ENCODE peak calls at places on chromosomes 5 and 9, in four cellular contexts. S, T, E and C are unnamed samples.
A peak's percentile ranks its signal among the peaks of the same experiment; 100 is the strongest.

GRCh38 chr5:143401846-143402463 is 1.5 kb downstream of the NR3C1 start:
- DNase-seq in E (no peak), T (peak; percentile 70), S (no peak), C (no peak)

GRCh38 chr5:140339636-140340035 is 6.8 kb downstream of the HBEGF start:
- DNase-seq in T (no peak), S (no peak), E (no peak), C (no peak)

GRCh38 chr9:20252778-20253177 is 369.5 kb downstream of the MLLT3 start:
- DNase-seq in S (no peak), T (no peak), E (no peak), C (no peak)

GRCh38 chr9:99347556-99347955 is 125.5 kb downstream of the SEC61B start:
- DNase-seq in S (no peak), E (no peak), T (no peak), C (no peak)

GRCh38 chr9:95446984-95447383 is 69.8 kb downstream of the PTCH1 start:
- DNase-seq in T (no peak), E (no peak), S (no peak), C (peak; percentile 69)

GRCh38 chr5:141766152-141766551 is 84.1 kb upstream of the ARAP3 start:
- DNase-seq in E (no peak), S (no peak), T (no peak), C (no peak)

GRCh38 chr5:172448999-172449398 is 5.3 kb downstream of the SH3PXD2B start:
- DNase-seq in T (no peak), S (no peak), E (no peak), C (no peak)

GRCh38 chr5:123807177-123807900 is 295.4 kb downstream of the CSNK1G3 start:
- DNase-seq in S (no peak), E (no peak), T (no peak), C (no peak)

GRCh38 chr9:33161011-33161588 is 6.0 kb downstream of the B4GALT1 start:
- DNase-seq in T (peak; percentile 90), E (peak; percentile 84), S (no peak), C (no peak)

GRCh38 chr5:139660916-139661814 is 13.0 kb downstream of the CXXC5 start:
- DNase-seq in S (peak; percentile 82), E (peak; percentile 97), T (peak; percentile 64), C (peak; percentile 91)

GRCh38 chr9:136095028-136095494 is at the start of gene NACC2:
- DNase-seq in T (peak; percentile 69), S (peak; percentile 43), E (no peak), C (peak; percentile 95)

DNA sequence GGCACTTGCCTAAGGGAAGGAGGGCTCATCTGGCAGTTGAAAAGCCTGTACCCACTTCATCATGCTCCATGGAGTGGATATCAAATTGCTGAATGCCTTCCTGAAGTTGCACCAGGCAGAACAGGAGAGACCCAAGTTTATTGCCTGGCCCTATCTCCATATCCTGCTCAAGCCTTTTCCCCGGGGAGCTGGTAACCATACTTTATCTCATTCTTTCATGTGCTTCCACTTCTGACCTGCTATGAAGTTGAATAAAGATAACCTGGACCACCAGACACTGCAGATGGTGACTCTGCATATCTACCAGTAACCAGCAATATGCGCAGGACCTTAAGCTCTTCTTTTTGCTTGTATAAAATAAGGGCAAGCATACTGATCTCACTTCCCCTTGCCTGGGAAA is 1397.5 kb upstream of the CDH6 start:
- DNase-seq in T (no peak), E (no peak), S (no peak), C (no peak)
- TF ChIP-seq EP300 in T (no peak), E (no peak), S (no peak), C (no peak)

GRCh38 chr5:177233206-177233605 is 70.3 kb downstream of the RAB24 start:
- DNase-seq in E (no peak), S (no peak), T (no peak), C (no peak)
- H3K4me1 ChIP-seq in E (peaks cover 27% of the 10 kb centered on the region), S (no peaks in the 10 kb centered on the region), T (peaks cover 23% of the 10 kb centered on the region), C (peaks cover 6% of the 10 kb centered on the region)

DNA sequence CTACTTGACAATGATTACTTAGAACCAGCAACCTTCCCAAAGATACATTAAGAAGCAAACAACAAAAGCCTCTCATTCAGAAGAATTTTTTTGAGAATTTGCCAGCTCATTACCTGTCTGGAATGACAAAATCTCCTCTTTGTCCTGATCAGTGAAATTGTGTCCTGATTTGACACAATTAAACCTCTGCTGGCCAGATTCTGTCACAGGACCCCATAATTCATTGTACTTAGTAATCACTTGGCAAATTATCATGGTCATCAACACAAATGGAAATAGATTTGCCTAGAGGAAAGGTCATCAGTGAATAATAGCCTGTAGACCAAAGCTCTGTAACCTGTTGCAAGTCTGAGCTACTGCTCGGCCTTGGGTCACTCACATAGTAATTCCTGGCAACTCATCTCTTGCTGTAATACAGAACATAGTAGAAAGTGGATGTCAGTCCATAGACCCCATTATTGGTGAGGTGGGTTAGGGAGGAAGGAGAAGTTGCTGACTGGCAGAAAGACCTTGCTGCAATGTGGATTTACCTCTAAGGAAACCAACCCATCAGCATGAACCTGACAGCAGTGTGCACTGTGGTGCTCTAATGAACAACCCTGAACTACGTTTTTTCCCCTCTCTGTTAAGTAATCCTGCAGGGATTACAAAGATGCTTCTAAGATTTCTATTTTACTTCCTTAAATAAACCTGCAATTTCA is 370.1 kb downstream of the KIAA0825 start:
- DNase-seq in E (no peak), T (no peak), S (no peak), C (no peak)
- TF ChIP-seq EP300 in E (no peak), T (no peak), S (no peak), C (no peak)

DNA sequence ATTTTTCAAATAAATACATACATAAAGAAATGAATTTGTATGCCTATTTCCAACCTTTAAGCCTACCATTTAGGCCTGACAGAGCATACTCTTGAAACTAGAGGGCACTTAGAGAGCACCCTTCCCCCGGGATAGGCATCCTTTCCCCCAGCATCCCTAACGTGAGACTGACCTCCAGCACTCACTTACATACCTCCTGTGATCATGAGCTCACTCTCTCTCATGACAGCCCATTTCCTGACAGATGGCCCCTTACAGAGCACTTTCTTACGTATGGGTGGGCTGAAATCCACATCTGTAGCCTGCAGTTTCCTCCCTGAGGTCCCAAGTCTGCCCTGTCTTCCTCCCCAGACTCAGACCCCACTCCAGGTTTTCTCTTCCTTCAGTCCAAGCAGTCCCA is 2.4 kb upstream of the CDX1 start:
- DNase-seq in S (no peak), T (no peak), E (no peak), C (no peak)
- H3K4me1 ChIP-seq in S (no peaks in the 10 kb centered on the region), T (peaks cover 8% of the 10 kb centered on the region), E (no peaks in the 10 kb centered on the region), C (peaks cover 16% of the 10 kb centered on the region)

DNA sequence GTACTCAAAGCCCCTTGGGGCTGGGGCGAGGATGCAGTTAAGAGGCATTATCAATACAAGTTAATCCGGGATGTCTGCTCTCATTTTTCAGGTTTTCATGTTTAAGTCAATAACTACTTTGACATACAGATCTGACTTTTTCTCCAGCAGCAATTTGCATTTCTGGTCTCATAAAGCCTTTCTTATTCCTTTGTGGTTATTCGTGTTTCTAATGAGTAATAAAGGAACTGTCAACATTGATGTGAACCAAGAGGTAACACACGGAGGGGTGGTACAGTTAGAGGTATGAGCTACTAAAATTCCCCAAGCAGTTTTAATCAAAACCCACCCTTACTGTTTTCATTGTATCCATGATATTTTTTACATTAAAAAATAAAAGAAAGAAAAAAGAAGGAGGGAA is 138.0 kb upstream of the NFIB start:
- DNase-seq in E (no peak), T (no peak), S (no peak), C (no peak)
- TF ChIP-seq EP300 in E (no peak), T (no peak), S (no peak), C (no peak)

DNA sequence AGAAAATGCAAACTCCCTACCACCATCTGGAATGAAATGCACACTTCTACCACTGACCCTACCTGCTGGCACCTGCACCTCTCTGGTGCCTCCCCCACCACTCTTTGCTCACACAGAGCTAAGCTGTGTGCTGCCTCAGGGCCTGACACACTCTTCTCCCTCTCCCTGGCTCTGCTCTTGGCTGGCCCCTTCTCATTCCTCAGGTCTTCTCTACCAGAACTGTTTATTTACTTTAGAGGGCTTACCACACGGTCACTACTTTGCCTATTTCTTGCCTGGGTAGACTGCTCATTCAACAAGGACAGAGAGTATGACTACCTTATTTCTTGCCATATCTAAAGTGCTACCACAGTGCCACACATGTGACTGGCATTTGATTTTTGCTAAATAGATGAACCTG is 3.3 kb downstream of the REEP5 start:
- DNase-seq in E (no peak), S (no peak), T (no peak), C (no peak)
- H3K4me1 ChIP-seq in E (peaks cover 56% of the 10 kb centered on the region), S (no peaks in the 10 kb centered on the region), T (peaks cover 28% of the 10 kb centered on the region), C (peaks cover 48% of the 10 kb centered on the region)

DNA sequence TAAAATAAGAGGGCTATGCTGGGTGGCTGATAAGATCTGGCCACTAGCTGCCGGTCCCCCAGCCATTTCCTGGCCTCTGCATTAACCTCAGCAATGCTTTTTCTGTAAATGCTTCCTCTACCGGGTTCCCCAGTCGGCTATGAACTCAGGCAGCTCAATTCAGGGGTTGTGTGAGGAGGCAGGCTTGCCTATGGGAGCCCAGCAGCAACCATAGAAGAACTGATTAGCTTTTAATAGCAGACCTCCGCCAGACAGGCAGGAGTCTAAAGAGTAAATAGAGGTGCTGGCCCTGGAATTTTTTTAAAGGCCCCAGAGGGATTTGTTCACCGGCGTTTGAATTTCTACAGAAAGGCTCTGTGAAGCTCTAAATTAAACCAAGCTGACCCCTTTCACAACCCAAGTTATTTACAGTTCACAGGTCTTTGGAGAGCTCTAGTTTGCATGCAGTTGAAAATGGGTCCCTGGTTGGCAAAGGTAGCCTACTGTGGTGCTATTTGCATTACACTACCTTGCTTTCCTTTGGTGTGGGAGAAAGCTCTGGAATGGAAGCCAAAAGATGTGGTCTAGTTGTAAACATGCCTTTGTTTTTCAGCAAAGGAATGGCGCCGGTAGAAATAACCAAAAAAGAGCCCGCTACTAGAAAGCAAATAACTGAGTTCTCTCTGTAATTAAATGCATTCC is 289.7 kb upstream of the SEMA6A start:
- DNase-seq in T (no peak), E (no peak), S (no peak), C (no peak)
- TF ChIP-seq EP300 in T (no peak), E (no peak), S (no peak), C (no peak)

DNA sequence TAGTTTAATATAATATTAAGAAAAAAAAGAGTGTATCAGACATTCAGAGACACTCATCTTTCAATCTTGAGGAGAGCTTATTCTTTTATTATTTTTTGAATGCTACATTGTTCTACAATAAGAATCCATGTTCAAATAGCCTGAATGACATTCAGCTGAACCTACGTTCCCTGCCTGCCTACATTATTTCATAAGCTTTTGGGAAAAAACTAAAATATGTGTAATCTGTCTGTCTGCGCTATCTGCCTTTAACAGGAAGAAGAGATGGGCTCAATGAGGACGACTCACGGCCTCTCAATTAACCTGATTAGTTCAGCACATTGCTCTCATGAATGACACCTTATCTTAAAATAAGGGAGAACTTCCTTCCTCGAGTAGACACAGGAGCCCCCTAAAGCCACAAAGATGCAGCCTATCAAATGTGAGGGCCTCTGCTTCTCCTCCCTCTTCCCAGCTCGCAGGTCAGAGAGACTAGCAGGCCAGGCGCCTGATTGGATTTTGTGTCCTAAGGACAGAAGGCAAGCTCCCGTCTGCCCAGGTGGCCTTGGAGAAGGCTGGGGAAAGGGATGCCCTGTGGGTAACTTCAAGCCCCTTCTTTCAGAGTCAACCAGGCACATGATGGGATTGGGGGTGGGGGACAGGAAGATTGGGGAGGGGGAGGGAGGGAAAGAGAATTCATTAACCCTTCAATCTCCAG is 37.7 kb downstream of the EBF1 start:
- DNase-seq in S (no peak), T (no peak), E (no peak), C (no peak)
- H3K4me1 ChIP-seq in S (no peaks in the 10 kb centered on the region), T (no peaks in the 10 kb centered on the region), E (no peaks in the 10 kb centered on the region), C (no peaks in the 10 kb centered on the region)

GRCh38 chr9:71929223-71929622 is 17.8 kb downstream of the C9orf85 start:
- DNase-seq in S (no peak), T (no peak), E (no peak), C (no peak)
- TF ChIP-seq EP300 in S (no peak), T (no peak), E (no peak), C (no peak)